ENCODE peak calls at places on chromosomes 6 and 20, in four cellular contexts. V is fibroblast of the aortic adventitia, P is H9, L is HTR-8/SVneo. K is an unnamed sample.

GRCh38 chr6:16494781-16495180 is 256.4 kb downstream of the GMPR start:
- DNase-seq in V (no peak), P (no peak), L (no peak), K (peak; percentile 22)

GRCh38 chr6:26311012-26311384 is 54.0 kb upstream of the BTN3A2 start:
- DNase-seq in V (peak; percentile 59), P (no peak), L (no peak), K (no peak)

GRCh38 chr6:152472325-152472724 is 164.8 kb downstream of the SYNE1 start:
- DNase-seq in V (no peak), P (no peak), L (no peak), K (no peak)

GRCh38 chr6:22152871-22153270 is 144.0 kb downstream of the PRL start:
- DNase-seq in V (no peak), P (no peak), L (no peak), K (no peak)

GRCh38 chr6:125546827-125547226 is 202.6 kb upstream of the HEY2 start:
- DNase-seq in V (peak; percentile 6), P (no peak), L (no peak), K (peak; percentile 5)

GRCh38 chr20:56987992-56988391 is 278.4 kb downstream of the BMP7 start:
- DNase-seq in V (no peak), P (no peak), L (no peak), K (peak; percentile 85)

GRCh38 chr6:35216832-35217811 is 3.4 kb downstream of the SCUBE3 start:
- DNase-seq in V (no peak), P (no peak), L (no peak), K (no peak)

GRCh38 chr6:73854998-73855718 is 159.2 kb downstream of the CD109 start:
- DNase-seq in V (peak; percentile 87), P (no peak), L (peak; percentile 26), K (peak; percentile 28)

GRCh38 chr6:169070506-169071176 is 183.0 kb downstream of the THBS2 start:
- DNase-seq in V (peak; percentile 100), P (no peak), L (peak; percentile 85), K (peak; percentile 96)

GRCh38 chr20:19222520-19223040 is 10.1 kb downstream of the SLC24A3 start:
- DNase-seq in V (no peak), P (no peak), L (no peak), K (no peak)

GRCh38 chr6:121698617-121699016 is 263.2 kb downstream of the GJA1 start:
- DNase-seq in V (no peak), P (no peak), L (no peak), K (no peak)

GRCh38 chr6:99151634-99152344 is 197.7 kb downstream of the FAXC start:
- DNase-seq in V (peak; percentile 2), P (peak; percentile 78), L (peak; percentile 22), K (peak; percentile 70)

GRCh38 chr6:111871725-111872520 is 1.3 kb downstream of the FYN start:
- DNase-seq in V (peak; percentile 51), P (no peak), L (peak; percentile 51), K (peak; percentile 18)

GRCh38 chr6:18260448-18261106 is 3.8 kb downstream of the DEK start:
- DNase-seq in V (peak; percentile 33), P (no peak), L (no peak), K (no peak)

GRCh38 chr6:54697423-54697822 is 149.1 kb upstream of the FAM83B start:
- DNase-seq in V (peak; percentile 11), P (no peak), L (no peak), K (no peak)

GRCh38 chr6:136503303-136503702 is 46.9 kb downstream of the MAP7 start:
- DNase-seq in V (no peak), P (no peak), L (no peak), K (no peak)

GRCh38 chr20:37521091-37521771 is at the start of gene NNAT:
- DNase-seq in V (no peak), P (peak; percentile 25), L (no peak), K (no peak)

GRCh38 chr20:37194616-37195015 is 15.3 kb upstream of the MROH8 start:
- DNase-seq in V (no peak), P (no peak), L (no peak), K (no peak)

GRCh38 chr6:162387723-162388382 is 339.7 kb downstream of the PRKN start:
- DNase-seq in V (no peak), P (no peak), L (no peak), K (no peak)

GRCh38 chr6:129871220-129871619 is 10.1 kb upstream of the TMEM244 start:
- DNase-seq in V (peak; percentile 66), P (no peak), L (no peak), K (no peak)